ENCODE peak calls at places on chromosome 6, in five cellular contexts. M, Z, L, Q and E are unnamed samples. For H3K9me3, the result is how much of the 10 kb centered on the place peaks cover.

GRCh38 chr6:142888461-142888860 is 56.5 kb downstream of the HIVEP2 start:
- DNase-seq in M (no peak), Z (no peak), L (no peak), Q (no peak), E (no peak)

GRCh38 chr6:93474733-93475179 is 55.4 kb upstream of the EPHA7 start:
- DNase-seq in M (no peak), Z (no peak), L (no peak), Q (no peak), E (no peak)

GRCh38 chr6:137877113-137877512 is 10.1 kb downstream of the TNFAIP3 start:
- DNase-seq in M (no peak), Z (no peak), L (no peak), Q (no peak), E (no peak)

GRCh38 chr6:23213651-23214050 is 644.3 kb downstream of the HDGFL1 start:
- DNase-seq in M (no peak), Z (no peak), L (no peak), Q (no peak), E (no peak)

GRCh38 chr6:36386495-36387439 is 702 bp downstream of the ETV7 start:
- DNase-seq in M (peak), Z (peak), L (peak), Q (peak), E (no peak)

GRCh38 chr6:89353702-89354392 is 1.3 kb upstream of the UBE2J1 start:
- DNase-seq in M (no peak), Z (no peak), L (no peak), Q (no peak), E (no peak)

GRCh38 chr6:147287869-147288271 is 83.7 kb downstream of the STXBP5 start:
- DNase-seq in M (no peak), Z (peak), L (no peak), Q (no peak), E (no peak)

GRCh38 chr6:14661188-14661587 is 543.6 kb downstream of the CD83 start:
- DNase-seq in M (no peak), Z (no peak), L (no peak), Q (no peak), E (peak)

GRCh38 chr6:378958-379366 is 12.6 kb upstream of the IRF4 start:
- DNase-seq in M (no peak), Z (no peak), L (no peak), Q (no peak), E (no peak)
- H3K9me3 ChIP-seq in M (under half), Z (under half), L (under half), Q (under half), E (under half)

GRCh38 chr6:9086331-9086730 is 651.0 kb upstream of the SLC35B3 start:
- DNase-seq in M (no peak), Z (no peak), L (no peak), Q (no peak), E (no peak)

GRCh38 chr6:9085054-9085746 is 649.9 kb upstream of the SLC35B3 start:
- DNase-seq in M (no peak), Z (no peak), L (no peak), Q (no peak), E (no peak)

GRCh38 chr6:9089724-9090123 is 654.4 kb upstream of the SLC35B3 start:
- DNase-seq in M (no peak), Z (no peak), L (no peak), Q (no peak), E (no peak)
- H3K9me3 ChIP-seq in M (under half), Z (under half), L (under half), Q (under half), E (under half)

DNA sequence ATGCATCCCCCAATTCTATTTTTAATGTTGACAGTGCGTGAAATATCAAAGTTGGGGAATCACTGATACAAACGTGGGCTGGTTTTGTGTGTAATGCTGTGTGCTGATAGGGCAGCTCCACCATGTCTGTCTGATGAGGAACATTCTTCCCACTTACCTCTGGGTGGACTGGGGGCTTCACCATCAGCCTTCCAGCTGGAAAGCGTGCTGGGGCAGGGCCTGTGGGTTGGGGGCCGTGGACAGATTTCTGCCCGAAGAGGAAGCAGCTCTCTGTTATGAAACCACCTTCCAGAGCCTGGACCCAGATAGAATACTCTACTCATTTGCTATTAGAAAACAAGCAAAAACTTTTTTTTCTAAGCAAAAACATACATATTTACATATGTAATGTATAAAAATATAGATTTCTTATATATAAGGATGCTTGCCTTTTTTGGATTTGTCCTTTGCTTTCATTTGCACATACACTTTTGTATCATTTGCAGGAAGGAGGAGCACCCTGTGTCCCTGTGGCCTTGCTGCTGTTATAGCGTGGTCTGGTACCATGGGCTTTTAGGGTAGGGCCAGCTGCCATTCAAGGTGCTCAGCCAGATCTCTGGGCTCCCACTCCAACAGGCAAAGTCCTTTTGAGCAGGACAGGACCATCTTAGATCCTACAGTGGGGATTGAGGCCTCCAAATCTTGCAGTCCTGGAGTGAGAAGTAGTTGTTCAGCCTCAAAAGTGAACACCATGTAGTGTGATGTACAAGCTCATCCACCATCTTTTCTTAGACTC is 48.1 kb downstream of the DUSP22 start:
- DNase-seq in M (no peak), Z (no peak), L (peak), Q (no peak), E (no peak)
- H3K9me3 ChIP-seq in M (under half), Z (under half), L (under half), Q (under half), E (under half)

GRCh38 chr6:117629119-117629518 is 26.8 kb upstream of the GOPC start:
- DNase-seq in M (no peak), Z (no peak), L (no peak), Q (no peak), E (no peak)
- H3K9me3 ChIP-seq in M (under half), Z (under half), L (under half), Q (under half), E (under half)

DNA sequence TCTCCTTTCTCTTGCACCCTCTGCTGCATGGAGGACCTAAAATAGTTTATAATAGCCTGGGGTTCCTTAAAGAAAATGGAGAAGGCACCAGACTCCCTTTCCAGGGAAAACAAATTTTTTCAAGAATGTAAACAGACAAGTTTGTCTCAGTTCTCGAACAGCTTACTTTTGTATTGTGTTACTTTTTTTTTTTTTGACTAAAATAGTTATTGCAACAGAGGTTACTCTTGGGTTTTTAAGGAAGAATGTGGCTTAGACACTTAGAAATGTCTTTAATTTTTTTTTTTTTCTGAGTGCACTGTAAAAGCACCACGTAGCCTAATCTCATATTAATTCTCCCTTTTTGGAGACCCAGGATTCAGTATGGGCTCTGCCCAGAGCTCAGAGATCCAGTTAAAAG is 148.7 kb upstream of the CARMIL1 start:
- DNase-seq in M (no peak), Z (no peak), L (no peak), Q (no peak), E (no peak)
- H3K9me3 ChIP-seq in M (under half), Z (under half), L (under half), Q (under half), E (under half)